ENCODE peak calls at places on chromosomes 5 and 9, in eight cellular contexts. M is trophoblast cell; L is colonic mucosa; V is Kasumi-1; J is esophagus squamous epithelium; G is activated CD4-positive, CD25-positive, alpha-beta regulatory T cell; N is LoVo; F is GM13976. H is an unnamed sample.

GRCh38 chr9:82606071-82606470 is 456.9 kb downstream of the RASEF start:
- DNase-seq in L (no peak), G (no peak), V (no peak), J (no peak), F (no peak), M (no peak), N (no peak), H (no peak)

GRCh38 chr5:124841829-124842712 is 95.6 kb upstream of the ZNF608 start:
- DNase-seq in F (no peak), N (no peak), J (no peak), M (peak), G (no peak), V (no peak), L (no peak), H (no peak)

GRCh38 chr5:59164041-59164830 is 581.4 kb downstream of the RAB3C start:
- DNase-seq in J (no peak), G (no peak), N (no peak), F (no peak), V (no peak), L (no peak), M (no peak), H (no peak)

GRCh38 chr5:41835625-41836024 is 34.6 kb downstream of the OXCT1 start:
- DNase-seq in V (peak), M (peak), J (no peak), N (peak), G (no peak), F (no peak), L (no peak), H (no peak)

GRCh38 chr9:16410601-16411285 is 459.7 kb downstream of the BNC2 start:
- DNase-seq in L (no peak), V (no peak), N (no peak), J (no peak), F (no peak), G (no peak), M (no peak), H (no peak)

GRCh38 chr5:113034182-113034773 is 57.7 kb downstream of the DCP2 start:
- DNase-seq in G (no peak), J (no peak), F (no peak), N (no peak), M (no peak), V (no peak), L (no peak), H (no peak)

GRCh38 chr5:151721087-151721646 is 34.5 kb upstream of the SPARC start:
- DNase-seq in M (no peak), N (no peak), J (no peak), G (no peak), V (no peak), L (no peak), F (peak), H (no peak)

GRCh38 chr5:932151-932627 is 39.5 kb downstream of the TRIP13 start:
- DNase-seq in V (no peak), F (no peak), G (no peak), L (no peak), N (no peak), J (no peak), M (no peak), H (peak)

GRCh38 chr5:132488590-132488989 is 2.0 kb downstream of the IRF1 start:
- DNase-seq in N (no peak), J (no peak), M (no peak), V (no peak), G (no peak), F (no peak), L (no peak), H (no peak)

GRCh38 chr5:74294231-74294705 is 346.3 kb downstream of the ENC1 start:
- DNase-seq in L (no peak), J (no peak), G (no peak), V (peak), M (no peak), N (no peak), F (peak), H (no peak)

GRCh38 chr5:11076945-11077613 is 316.0 kb upstream of the DAP start:
- DNase-seq in F (no peak), M (no peak), L (no peak), N (no peak), J (no peak), G (no peak), V (no peak), H (no peak)

GRCh38 chr9:81112638-81113037 is 576.7 kb downstream of the TLE1 start:
- DNase-seq in F (no peak), L (no peak), V (no peak), G (no peak), N (no peak), J (no peak), M (no peak), H (no peak)

GRCh38 chr9:107866912-107867311 is 377.3 kb upstream of the KLF4 start:
- DNase-seq in N (no peak), L (no peak), F (no peak), G (no peak), M (no peak), J (no peak), V (peak), H (no peak)

GRCh38 chr9:1726993-1727759 is 288.0 kb upstream of the SMARCA2 start:
- DNase-seq in V (peak), M (peak), F (no peak), N (no peak), L (no peak), G (no peak), J (no peak), H (peak)

GRCh38 chr9:107949058-107949457 is 459.5 kb upstream of the KLF4 start:
- DNase-seq in J (no peak), F (no peak), M (peak), G (no peak), V (peak), N (no peak), L (no peak), H (no peak)

GRCh38 chr5:145101246-145101645 is 733.9 kb downstream of the PRELID2 start:
- DNase-seq in V (peak), M (peak), L (no peak), N (no peak), J (no peak), F (no peak), G (no peak), H (peak)

GRCh38 chr9:128001411-128002298 is 20.9 kb upstream of the EEIG1 start:
- DNase-seq in L (no peak), F (no peak), V (no peak), N (peak), G (no peak), M (peak), J (no peak), H (no peak)